ENCODE peak calls at places on chromosomes 3 and 15, in four cellular contexts. I is stimulated activated CD4-positive, alpha-beta T cell treated with anti-CD3 and anti-CD28 coated beads, Interleukin-1b, Interleukin-23, amount 100 ng/mL, for 48 hours; J is hypothalamus; F is NCI-H748 treated with DMSO at 0.1 percent for 48 hours. Y is an unnamed sample.

GRCh38 chr3:175585898-175586297 is 726.8 kb downstream of the NAALADL2 start:
- DNase-seq in F (no peak), J (no peak), I (no peak), Y (no peak)

GRCh38 chr3:148084931-148085330 is 612.8 kb upstream of the AGTR1 start:
- DNase-seq in J (no peak), I (no peak), F (no peak), Y (no peak)

GRCh38 chr15:101013769-101014223 is 94.6 kb downstream of the LRRK1 start:
- DNase-seq in J (no peak), I (no peak), F (no peak), Y (no peak)

GRCh38 chr15:52233405-52233804 is 42.2 kb upstream of the GNB5 start:
- DNase-seq in I (no peak), F (no peak), J (no peak), Y (no peak)

GRCh38 chr3:76497636-76498035 is 542.3 kb upstream of the ROBO2 start:
- DNase-seq in J (no peak), F (no peak), I (no peak), Y (no peak)

GRCh38 chr3:141412936-141413354 is 44.6 kb downstream of the ZBTB38 start:
- DNase-seq in J (peak), I (no peak), F (no peak), Y (no peak)

GRCh38 chr3:10008588-10009344 is 17.5 kb upstream of the FANCD2 start:
- DNase-seq in J (peak), I (peak), F (peak), Y (peak)

GRCh38 chr15:81071130-81071529 is 62.9 kb upstream of the CFAP161 start:
- DNase-seq in J (no peak), F (no peak), I (no peak), Y (no peak)

GRCh38 chr3:168248383-168249047 is 152.8 kb upstream of the GOLIM4 start:
- DNase-seq in F (no peak), I (no peak), J (no peak), Y (no peak)

GRCh38 chr3:112531358-112531781 is 30.4 kb downstream of the ATG3 start:
- DNase-seq in I (no peak), J (no peak), F (no peak), Y (no peak)

GRCh38 chr3:3031358-3031757 is 78.8 kb downstream of the IL5RA start:
- DNase-seq in J (no peak), F (no peak), I (no peak), Y (no peak)

GRCh38 chr3:139870000-139870675 is 64.8 kb upstream of the CLSTN2 start:
- DNase-seq in J (no peak), F (no peak), I (no peak), Y (no peak)

GRCh38 chr3:117628896-117629295 is 919.3 kb downstream of the TUSC7 start:
- DNase-seq in J (no peak), I (no peak), F (peak), Y (no peak)

GRCh38 chr3:171453175-171453868 is 6.9 kb downstream of the TNIK start:
- DNase-seq in F (no peak), I (no peak), J (no peak), Y (peak)

GRCh38 chr15:80783275-80783674 is 4.1 kb downstream of the CEMIP start:
- DNase-seq in F (no peak), J (no peak), I (no peak), Y (no peak)